ENCODE peak calls at places on chromosomes 7 and 10, in eight cellular contexts. K, J, Z, I, M, Y, S and D are unnamed samples.
A peak's percentile ranks its signal among the peaks of the same experiment; 100 is the strongest.

GRCh38 chr10:22849077-22849810 is 78.6 kb upstream of the ARMC3 start:
- DNase-seq in K (no peak), J (no peak), Z (no peak), I (no peak), M (no peak), Y (peak; percentile 66), S (no peak), D (no peak)

GRCh38 chr10:132395704-132396494 is 1.1 kb upstream of the PWWP2B start:
- DNase-seq in K (peak; percentile 46), J (peak; percentile 88), Z (no peak), I (peak; percentile 73), M (no peak), Y (peak; percentile 62), S (no peak), D (no peak)

GRCh38 chr10:24790599-24790998 is 66.9 kb upstream of the ARHGAP21 start:
- DNase-seq in K (no peak), J (peak; percentile 19), Z (no peak), I (no peak), M (no peak), Y (no peak), S (no peak), D (no peak)

GRCh38 chr7:107032050-107032449 is 12.5 kb upstream of the PRKAR2B start:
- DNase-seq in K (no peak), J (no peak), Z (no peak), I (no peak), M (no peak), Y (no peak), S (no peak), D (no peak)

GRCh38 chr7:29379551-29379950 is 184.1 kb upstream of the PRR15 start:
- DNase-seq in K (no peak), J (no peak), Z (no peak), I (no peak), M (no peak), Y (no peak), S (no peak), D (no peak)

GRCh38 chr7:49773939-49774458 is 561 bp downstream of the VWC2 start:
- DNase-seq in K (no peak), J (peak; percentile 50), Z (no peak), I (peak; percentile 42), M (no peak), Y (no peak), S (no peak), D (no peak)

GRCh38 chr7:129144095-129144833 is at the start of gene TSPAN33:
- DNase-seq in K (peak; percentile 91), J (peak; percentile 96), Z (peak; percentile 25), I (peak; percentile 99), M (peak; percentile 42), Y (peak; percentile 66), S (peak; percentile 61), D (no peak)

GRCh38 chr7:28988091-28988490 is 30.0 kb upstream of the TRIL start:
- DNase-seq in K (no peak), J (no peak), Z (no peak), I (no peak), M (no peak), Y (no peak), S (no peak), D (no peak)

GRCh38 chr10:102394079-102394800 is 1.3 kb upstream of the NFKB2 start:
- DNase-seq in K (peak; percentile 89), J (peak; percentile 96), Z (peak; percentile 79), I (peak; percentile 92), M (peak; percentile 95), Y (peak; percentile 85), S (peak; percentile 92), D (peak; percentile 89)

GRCh38 chr10:124378817-124379510 is 39.8 kb downstream of the OAT start:
- DNase-seq in K (no peak), J (no peak), Z (no peak), I (peak; percentile 11), M (peak; percentile 78), Y (no peak), S (no peak), D (no peak)

GRCh38 chr7:104012815-104013214 is 23.4 kb upstream of the RELN start:
- DNase-seq in K (no peak), J (no peak), Z (no peak), I (no peak), M (no peak), Y (no peak), S (no peak), D (no peak)

GRCh38 chr7:5695037-5695708 is 86.3 kb downstream of the RNF216 start:
- DNase-seq in K (no peak), J (no peak), Z (no peak), I (no peak), M (no peak), Y (no peak), S (peak; percentile 81), D (peak; percentile 94)

GRCh38 chr10:97673736-97674525 is 13.1 kb downstream of the AVPI1 start:
- DNase-seq in K (no peak), J (no peak), Z (no peak), I (no peak), M (no peak), Y (no peak), S (peak; percentile 76), D (no peak)

GRCh38 chr7:125547505-125547904 is 617.9 kb upstream of the POT1 start:
- DNase-seq in K (no peak), J (no peak), Z (no peak), I (no peak), M (no peak), Y (no peak), S (no peak), D (no peak)

GRCh38 chr7:129041929-129042200 is 13.0 kb downstream of the TNPO3 start:
- DNase-seq in K (no peak), J (no peak), Z (no peak), I (no peak), M (no peak), Y (no peak), S (no peak), D (no peak)

GRCh38 chr7:103341466-103341865 is 3.1 kb downstream of the DNAJC2 start:
- DNase-seq in K (no peak), J (no peak), Z (no peak), I (no peak), M (no peak), Y (no peak), S (no peak), D (no peak)

GRCh38 chr7:45021604-45022296 is 21.7 kb downstream of the CCM2 start:
- DNase-seq in K (no peak), J (no peak), Z (no peak), I (no peak), M (no peak), Y (no peak), S (peak; percentile 71), D (peak; percentile 45)

GRCh38 chr10:126813432-126813831 is 91.8 kb upstream of the DOCK1 start:
- DNase-seq in K (no peak), J (no peak), Z (no peak), I (no peak), M (no peak), Y (no peak), S (no peak), D (no peak)

GRCh38 chr10:1094112-1095057 is 38.2 kb downstream of the WDR37 start:
- DNase-seq in K (no peak), J (no peak), Z (no peak), I (no peak), M (no peak), Y (no peak), S (no peak), D (peak; percentile 3)

GRCh38 chr10:46237815-46238510 is 48.8 kb upstream of the ANTXRL start:
- DNase-seq in K (no peak), J (no peak), Z (no peak), I (no peak), M (no peak), Y (no peak), S (no peak), D (no peak)

GRCh38 chr7:151896486-151896885 is 19.6 kb upstream of the PRKAG2 start:
- DNase-seq in K (no peak), J (no peak), Z (no peak), I (no peak), M (no peak), Y (no peak), S (no peak), D (no peak)

GRCh38 chr7:1854521-1855395 is 184.7 kb downstream of the ELFN1 start:
- DNase-seq in K (peak; percentile 81), J (no peak), Z (no peak), I (no peak), M (no peak), Y (no peak), S (no peak), D (no peak)

GRCh38 chr7:136114966-136115762 is 138.0 kb upstream of the MTPN start:
- DNase-seq in K (peak; percentile 77), J (peak; percentile 86), Z (peak; percentile 33), I (peak; percentile 60), M (peak; percentile 13), Y (peak; percentile 30), S (peak; percentile 55), D (no peak)

GRCh38 chr10:62817120-62817762 is 1.1 kb upstream of the EGR2 start:
- DNase-seq in K (peak; percentile 81), J (peak; percentile 35), Z (no peak), I (peak; percentile 69), M (no peak), Y (no peak), S (peak; percentile 23), D (no peak)

GRCh38 chr10:58177362-58177947 is 90.2 kb downstream of the IPMK start:
- DNase-seq in K (peak; percentile 20), J (peak; percentile 53), Z (no peak), I (peak; percentile 23), M (peak; percentile 13), Y (peak; percentile 15), S (no peak), D (no peak)
- TF ChIP-seq REST in K (no peak), J (no peak), Z (no peak), I (no peak), M (no peak), Y (no peak), S (no peak), D (no peak)

DNA sequence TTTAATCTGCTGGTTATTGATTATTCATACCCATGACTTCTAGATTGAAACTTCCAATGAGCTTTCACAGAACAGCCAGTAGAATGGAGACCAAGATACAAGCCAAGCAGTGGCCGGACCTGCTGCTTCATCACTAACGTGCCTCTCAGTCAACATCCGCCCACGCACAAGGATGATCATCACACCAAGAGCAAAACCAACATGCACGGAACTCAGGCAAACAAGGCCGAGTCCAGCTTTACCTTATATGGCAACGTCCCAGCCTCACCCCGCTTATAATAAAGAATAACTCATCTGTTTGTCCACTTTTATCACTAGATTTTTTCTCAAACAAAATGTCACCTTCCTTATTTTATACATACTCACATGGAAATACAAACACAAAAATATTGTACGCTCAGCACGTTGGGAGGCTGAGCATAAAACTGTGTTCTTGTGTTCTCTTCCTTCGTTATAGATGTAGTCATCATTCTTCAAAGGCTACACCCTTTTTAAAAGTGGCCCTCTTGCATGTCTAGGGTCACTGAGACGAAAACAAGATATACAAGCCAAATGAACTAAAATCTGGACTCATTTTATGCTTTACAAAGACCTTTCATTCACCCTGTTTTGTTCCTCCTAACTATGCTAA is 122.7 kb downstream of the SFMBT2 start:
- DNase-seq in K (peak; percentile 24), J (no peak), Z (no peak), I (no peak), M (no peak), Y (peak; percentile 9), S (no peak), D (no peak)
- TF ChIP-seq POLR2AphosphoS5 in K (no peak), J (no peak), Z (no peak), I (no peak), M (no peak), Y (no peak), S (no peak), D (no peak)

GRCh38 chr10:16890691-16891090 is 73.5 kb upstream of the RSU1 start:
- DNase-seq in K (no peak), J (no peak), Z (no peak), I (no peak), M (no peak), Y (no peak), S (no peak), D (no peak)
- TF ChIP-seq REST in K (no peak), J (no peak), Z (no peak), I (no peak), M (no peak), Y (no peak), S (no peak), D (no peak)

GRCh38 chr7:11239311-11239710 is 265.6 kb downstream of the PHF14 start:
- DNase-seq in K (no peak), J (no peak), Z (no peak), I (no peak), M (no peak), Y (no peak), S (no peak), D (no peak)
- TF ChIP-seq POLR2AphosphoS5 in K (no peak), J (no peak), Z (no peak), I (no peak), M (no peak), Y (no peak), S (no peak), D (no peak)